ENCODE peak calls at places on chromosomes 3 and 15, in four cellular contexts. One of them, this sample, is unnamed. For H3K27me3, the result is how much of the 10 kb centered on the place peaks cover.

GRCh38 chr3:143070977-143071551 is 48.5 kb upstream of the CHST2 start:
- DNase-seq in upper lobe of left lung: no peak
- DNase-seq in tibial nerve: no peak
- DNase-seq in H1: no peak
- DNase-seq in this sample: no peak

GRCh38 chr3:112734718-112735350 is 93.9 kb upstream of the CCDC80 start:
- DNase-seq in upper lobe of left lung: peak
- DNase-seq in tibial nerve: peak
- DNase-seq in H1: peak
- DNase-seq in this sample: peak

GRCh38 chr3:17411157-17411877 is 331.1 kb downstream of the TBC1D5 start:
- DNase-seq in upper lobe of left lung: no peak
- DNase-seq in tibial nerve: no peak
- DNase-seq in H1: no peak
- DNase-seq in this sample: no peak

GRCh38 chr3:136919799-136920580 is 37.8 kb upstream of the IL20RB start:
- DNase-seq in upper lobe of left lung: no peak
- DNase-seq in tibial nerve: no peak
- DNase-seq in H1: no peak
- DNase-seq in this sample: no peak

GRCh38 chr3:39705351-39705900 is 104.0 kb upstream of the MYRIP start:
- DNase-seq in upper lobe of left lung: no peak
- DNase-seq in tibial nerve: no peak
- DNase-seq in H1: no peak
- DNase-seq in this sample: no peak

GRCh38 chr15:90959894-90960293 is 5.2 kb downstream of the RCCD1 start:
- DNase-seq in upper lobe of left lung: no peak
- DNase-seq in tibial nerve: no peak
- DNase-seq in H1: no peak
- DNase-seq in this sample: no peak

GRCh38 chr3:20648921-20649381 is 462.9 kb upstream of the SGO1 start:
- DNase-seq in upper lobe of left lung: no peak
- DNase-seq in tibial nerve: no peak
- DNase-seq in H1: no peak
- DNase-seq in this sample: no peak

GRCh38 chr3:14793126-14793857 is 25.5 kb upstream of the FGD5 start:
- DNase-seq in upper lobe of left lung: no peak
- DNase-seq in tibial nerve: peak
- DNase-seq in H1: no peak
- DNase-seq in this sample: peak

GRCh38 chr3:18080198-18080689 is 337.8 kb upstream of the TBC1D5 start:
- DNase-seq in upper lobe of left lung: no peak
- DNase-seq in tibial nerve: no peak
- DNase-seq in H1: no peak
- DNase-seq in this sample: no peak

GRCh38 chr3:73563896-73564582 is 60.7 kb downstream of the PDZRN3 start:
- DNase-seq in upper lobe of left lung: no peak
- DNase-seq in tibial nerve: no peak
- DNase-seq in H1: no peak
- DNase-seq in this sample: no peak

GRCh38 chr3:69326821-69327433 is 59.0 kb downstream of the FRMD4B start:
- DNase-seq in upper lobe of left lung: no peak
- DNase-seq in tibial nerve: no peak
- DNase-seq in H1: no peak
- DNase-seq in this sample: no peak

GRCh38 chr3:14425574-14426304 is 23.3 kb downstream of the SLC6A6 start:
- DNase-seq in upper lobe of left lung: peak
- DNase-seq in tibial nerve: no peak
- DNase-seq in H1: no peak
- DNase-seq in this sample: no peak

GRCh38 chr15:50248994-50249586 is 16.4 kb downstream of the HDC start:
- DNase-seq in upper lobe of left lung: no peak
- DNase-seq in tibial nerve: no peak
- DNase-seq in H1: no peak
- DNase-seq in this sample: no peak

GRCh38 chr3:136838641-136839555 is 20.0 kb downstream of the SLC35G2 start:
- DNase-seq in upper lobe of left lung: no peak
- DNase-seq in tibial nerve: no peak
- DNase-seq in H1: no peak
- DNase-seq in this sample: no peak

GRCh38 chr3:135929670-135930069 is 35.9 kb upstream of the PPP2R3A start:
- DNase-seq in upper lobe of left lung: no peak
- DNase-seq in tibial nerve: peak
- DNase-seq in H1: no peak
- DNase-seq in this sample: no peak

GRCh38 chr3:129015388-129016105 is 14.4 kb downstream of the EFCC1 start:
- DNase-seq in upper lobe of left lung: peak
- DNase-seq in tibial nerve: no peak
- DNase-seq in H1: no peak
- DNase-seq in this sample: no peak

GRCh38 chr3:97810779-97811390 is 10.9 kb upstream of the CRYBG3 start:
- DNase-seq in upper lobe of left lung: no peak
- DNase-seq in tibial nerve: no peak
- DNase-seq in H1: no peak
- DNase-seq in this sample: no peak

GRCh38 chr15:40430271-40430805 is 10.4 kb upstream of the BAHD1 start:
- DNase-seq in upper lobe of left lung: no peak
- DNase-seq in tibial nerve: no peak
- DNase-seq in H1: no peak
- DNase-seq in this sample: no peak

GRCh38 chr3:129226374-129226773 is 23.0 kb upstream of the COPG1 start:
- DNase-seq in upper lobe of left lung: peak
- DNase-seq in tibial nerve: no peak
- DNase-seq in H1: no peak
- DNase-seq in this sample: peak

GRCh38 chr3:171874251-171874679 is 31.1 kb downstream of the TMEM212 start:
- DNase-seq in upper lobe of left lung: peak
- DNase-seq in tibial nerve: no peak
- DNase-seq in H1: no peak
- DNase-seq in this sample: no peak

GRCh38 chr15:75153084-75153483 is 48.6 kb upstream of the C15orf39 start:
- DNase-seq in upper lobe of left lung: no peak
- DNase-seq in tibial nerve: no peak
- DNase-seq in H1: no peak
- DNase-seq in this sample: no peak

GRCh38 chr3:47370887-47371697 is 9.7 kb upstream of the PTPN23 start:
- DNase-seq in upper lobe of left lung: peak
- DNase-seq in tibial nerve: no peak
- DNase-seq in H1: peak
- DNase-seq in this sample: no peak

GRCh38 chr15:75030023-75030413 is 6.6 kb downstream of the PPCDC start:
- DNase-seq in upper lobe of left lung: peak
- DNase-seq in tibial nerve: no peak
- DNase-seq in H1: no peak
- DNase-seq in this sample: no peak

GRCh38 chr3:48599077-48599501 is 4.0 kb upstream of the COL7A1 start:
- DNase-seq in upper lobe of left lung: no peak
- DNase-seq in tibial nerve: no peak
- DNase-seq in H1: no peak
- DNase-seq in this sample: peak

GRCh38 chr3:58214484-58215316 is 3.9 kb upstream of the DNASE1L3 start:
- DNase-seq in upper lobe of left lung: no peak
- DNase-seq in tibial nerve: no peak
- DNase-seq in H1: no peak
- DNase-seq in this sample: no peak

GRCh38 chr3:28677581-28677980 is 329.0 kb upstream of the AZI2 start:
- DNase-seq in upper lobe of left lung: no peak
- DNase-seq in tibial nerve: no peak
- DNase-seq in H1: no peak
- DNase-seq in this sample: no peak

GRCh38 chr3:23712095-23712494 is 93.7 kb upstream of the UBE2E1 start:
- DNase-seq in upper lobe of left lung: no peak
- DNase-seq in tibial nerve: no peak
- DNase-seq in H1: no peak
- DNase-seq in this sample: no peak

GRCh38 chr3:27312044-27312668 is 57.0 kb downstream of the NEK10 start:
- DNase-seq in upper lobe of left lung: no peak
- DNase-seq in tibial nerve: no peak
- DNase-seq in H1: no peak
- DNase-seq in this sample: no peak

GRCh38 chr15:85741021-85741421 is 53.7 kb downstream of the KLHL25 start:
- DNase-seq in upper lobe of left lung: no peak
- DNase-seq in tibial nerve: no peak
- DNase-seq in H1: no peak
- DNase-seq in this sample: peak

GRCh38 chr3:27659279-27660021 is 62.7 kb downstream of the EOMES start:
- DNase-seq in upper lobe of left lung: peak
- DNase-seq in tibial nerve: peak
- DNase-seq in H1: peak
- DNase-seq in this sample: no peak

GRCh38 chr3:42982645-42983412 is 3.7 kb downstream of the GASK1A start:
- DNase-seq in upper lobe of left lung: no peak
- DNase-seq in tibial nerve: no peak
- DNase-seq in H1: no peak
- DNase-seq in this sample: no peak

GRCh38 chr3:127750226-127751031 is 71.9 kb downstream of the MGLL start:
- DNase-seq in upper lobe of left lung: no peak
- DNase-seq in tibial nerve: no peak
- DNase-seq in H1: no peak
- DNase-seq in this sample: peak

GRCh38 chr3:193301441-193301840 is 60.4 kb downstream of the PLAAT1 start:
- DNase-seq in upper lobe of left lung: no peak
- DNase-seq in tibial nerve: no peak
- DNase-seq in H1: no peak
- DNase-seq in this sample: no peak

GRCh38 chr15:82643992-82644391 is 3.2 kb downstream of the CPEB1 start:
- DNase-seq in upper lobe of left lung: no peak
- DNase-seq in tibial nerve: no peak
- DNase-seq in H1: no peak
- DNase-seq in this sample: no peak

GRCh38 chr15:34651962-34652725 is 68.7 kb upstream of the GOLGA8B start:
- DNase-seq in upper lobe of left lung: no peak
- DNase-seq in tibial nerve: no peak
- DNase-seq in H1: no peak
- DNase-seq in this sample: no peak

GRCh38 chr15:34655198-34655770 is 71.8 kb upstream of the GOLGA8B start:
- DNase-seq in upper lobe of left lung: no peak
- DNase-seq in tibial nerve: no peak
- DNase-seq in H1: no peak
- DNase-seq in this sample: no peak

GRCh38 chr15:34652726-34653033 is 69.2 kb upstream of the GOLGA8B start:
- DNase-seq in upper lobe of left lung: no peak
- DNase-seq in tibial nerve: no peak
- DNase-seq in H1: no peak
- DNase-seq in this sample: no peak

GRCh38 chr15:34656005-34656604 is 72.7 kb upstream of the GOLGA8B start:
- DNase-seq in upper lobe of left lung: no peak
- DNase-seq in tibial nerve: no peak
- DNase-seq in H1: no peak
- DNase-seq in this sample: no peak

GRCh38 chr15:34654625-34655024 is 71.2 kb upstream of the GOLGA8B start:
- DNase-seq in upper lobe of left lung: no peak
- DNase-seq in tibial nerve: no peak
- DNase-seq in H1: no peak
- DNase-seq in this sample: no peak
- TF ChIP-seq EP300 in upper lobe of left lung: no peak
- TF ChIP-seq EP300 in tibial nerve: no peak
- TF ChIP-seq EP300 in H1: no peak
- TF ChIP-seq EP300 in this sample: no peak

GRCh38 chr15:37106490-37107001 is 6.2 kb upstream of the MEIS2 start:
- DNase-seq in upper lobe of left lung: no peak
- DNase-seq in tibial nerve: no peak
- DNase-seq in H1: peak
- DNase-seq in this sample: no peak
- H3K27me3 ChIP-seq in upper lobe of left lung: under half
- H3K27me3 ChIP-seq in tibial nerve: half or more
- H3K27me3 ChIP-seq in H1: under half
- H3K27me3 ChIP-seq in this sample: under half

GRCh38 chr15:88637841-88638625 is 783 bp upstream of the ISG20 start:
- DNase-seq in upper lobe of left lung: no peak
- DNase-seq in tibial nerve: no peak
- DNase-seq in H1: no peak
- DNase-seq in this sample: peak
- H3K4me3 ChIP-seq in upper lobe of left lung: peak
- H3K4me3 ChIP-seq in tibial nerve: peak
- H3K4me3 ChIP-seq in H1: no peak
- H3K4me3 ChIP-seq in this sample: peak

DNA sequence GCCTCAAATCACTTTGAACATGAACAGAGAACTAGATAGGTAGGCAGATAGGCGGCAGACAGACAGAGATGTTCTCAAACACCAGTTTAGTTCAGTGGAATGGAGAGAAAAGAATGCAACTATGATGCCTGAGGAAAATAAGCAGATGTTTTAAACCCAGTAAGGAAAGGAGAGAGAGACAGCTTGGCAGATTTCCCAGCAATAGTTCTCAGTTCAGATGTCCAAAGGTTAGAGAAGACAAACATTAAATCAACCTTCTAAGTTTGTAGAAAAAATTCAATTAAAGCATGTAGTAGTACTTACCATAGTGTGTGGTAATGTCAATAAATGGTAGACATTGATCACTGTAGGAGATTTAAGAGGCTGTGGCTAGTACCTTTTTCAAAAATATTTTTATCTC is 209.7 kb upstream of the PFN2 start:
- DNase-seq in upper lobe of left lung: no peak
- DNase-seq in tibial nerve: no peak
- DNase-seq in H1: no peak
- DNase-seq in this sample: no peak
- TF ChIP-seq EP300 in upper lobe of left lung: no peak
- TF ChIP-seq EP300 in tibial nerve: no peak
- TF ChIP-seq EP300 in H1: no peak
- TF ChIP-seq EP300 in this sample: no peak

GRCh38 chr15:78233496-78233895 is 869 bp downstream of the ACSBG1 start:
- DNase-seq in upper lobe of left lung: no peak
- DNase-seq in tibial nerve: no peak
- DNase-seq in H1: no peak
- DNase-seq in this sample: no peak
- H3K27me3 ChIP-seq in upper lobe of left lung: under half
- H3K27me3 ChIP-seq in tibial nerve: under half
- H3K27me3 ChIP-seq in H1: under half
- H3K27me3 ChIP-seq in this sample: under half

DNA sequence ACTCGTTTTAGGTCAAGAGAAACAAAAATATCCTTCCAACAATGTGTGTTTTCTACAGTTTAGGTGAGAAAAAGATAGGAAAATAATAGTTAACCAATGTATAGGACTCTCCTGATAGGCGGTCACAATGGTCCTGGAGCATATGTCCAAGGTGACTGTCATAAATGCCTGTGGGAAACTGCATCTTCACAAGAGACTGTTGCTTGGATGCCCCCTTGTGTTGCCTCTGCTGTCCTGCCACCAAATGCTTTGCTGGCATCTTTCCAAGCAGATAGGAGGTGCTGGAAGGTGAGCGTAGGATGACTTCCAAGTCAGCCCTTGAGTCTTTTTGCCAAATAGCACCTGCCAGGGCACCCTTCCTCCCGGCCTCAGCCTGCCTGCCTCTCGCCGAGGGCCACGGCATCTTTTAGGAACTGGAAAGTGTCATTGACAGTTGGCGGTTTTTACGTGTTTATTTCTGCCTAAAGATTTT is 24.1 kb upstream of the SACM1L start:
- DNase-seq in upper lobe of left lung: peak
- DNase-seq in tibial nerve: no peak
- DNase-seq in H1: no peak
- DNase-seq in this sample: no peak
- H3K4me3 ChIP-seq in upper lobe of left lung: peak
- H3K4me3 ChIP-seq in tibial nerve: peak
- H3K4me3 ChIP-seq in H1: no peak
- H3K4me3 ChIP-seq in this sample: peak

GRCh38 chr15:38854506-38854905 is 289.9 kb upstream of the RASGRP1 start:
- DNase-seq in upper lobe of left lung: no peak
- DNase-seq in tibial nerve: no peak
- DNase-seq in H1: no peak
- DNase-seq in this sample: no peak
- TF ChIP-seq EP300 in upper lobe of left lung: no peak
- TF ChIP-seq EP300 in tibial nerve: no peak
- TF ChIP-seq EP300 in H1: no peak
- TF ChIP-seq EP300 in this sample: no peak

This sample was measured in suprapubic skin.